ENCODE peak calls at places on chromosome 10, in four cellular contexts. R is HepG2, T is K562, U is HCT116. H is an unnamed sample. For H3K4me1, the result is how much of the 10 kb centered on the place peaks cover.

GRCh38 chr10:124875596-124875995 is 66.3 kb upstream of the ZRANB1 start:
- DNase-seq in U (peak), R (no peak), T (no peak), H (no peak)

GRCh38 chr10:79219276-79219957 is 127.9 kb upstream of the PPIF start:
- DNase-seq in U (no peak), T (no peak), R (no peak), H (no peak)

GRCh38 chr10:81546243-81546642 is 328.8 kb upstream of the NRG3 start:
- DNase-seq in U (no peak), T (no peak), R (no peak), H (no peak)

GRCh38 chr10:111037868-111038267 is 39.0 kb upstream of the ADRA2A start:
- DNase-seq in T (no peak), R (no peak), U (no peak), H (no peak)

GRCh38 chr10:130301026-130301892 is 165.1 kb downstream of the GLRX3 start:
- DNase-seq in R (no peak), U (no peak), T (no peak), H (no peak)

GRCh38 chr10:48209246-48209645 is 65.2 kb downstream of the FRMPD2 start:
- DNase-seq in R (no peak), U (no peak), T (no peak), H (no peak)

GRCh38 chr10:69428138-69428537 is 11.4 kb upstream of the TACR2 start:
- DNase-seq in U (no peak), R (no peak), T (no peak), H (no peak)

GRCh38 chr10:49168821-49169495 is 19.2 kb downstream of the TMEM273 start:
- DNase-seq in U (no peak), T (no peak), R (no peak), H (no peak)

GRCh38 chr10:86659721-86660438 is 5.5 kb downstream of the OPN4 start:
- DNase-seq in U (no peak), T (no peak), R (no peak), H (no peak)

GRCh38 chr10:88991900-88992237 is 1.3 kb downstream of the FAS start:
- DNase-seq in T (no peak), R (no peak), U (no peak), H (no peak)
- H3K4me1 ChIP-seq in T (under half), R (under half), U (under half), H (under half)

DNA sequence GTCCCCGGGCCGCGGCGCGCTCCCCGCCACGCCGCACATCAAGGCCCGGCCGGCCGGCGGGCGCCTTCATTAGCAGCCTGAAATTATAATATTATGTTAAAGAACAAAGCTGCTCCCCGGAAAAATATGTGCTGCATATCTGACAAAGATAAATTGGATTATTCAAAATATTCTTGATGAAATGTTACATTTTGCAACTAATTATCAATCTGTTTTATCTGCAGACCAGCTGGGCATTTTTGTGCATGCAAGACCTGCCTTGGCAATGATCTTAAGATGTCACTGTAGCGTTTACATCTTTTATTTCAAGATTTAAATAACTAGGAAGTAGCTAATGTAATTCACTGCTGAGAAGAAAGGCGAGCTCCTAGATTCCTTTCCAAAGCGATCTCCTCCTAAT is 160.9 kb upstream of the MKI67 start:
- DNase-seq in U (no peak), R (no peak), T (no peak), H (no peak)
- H3K4me3 ChIP-seq in U (no peak), R (no peak), T (no peak), H (no peak)

GRCh38 chr10:120478401-120478800 is 21.4 kb downstream of the PLPP4 start:
- DNase-seq in T (no peak), R (no peak), U (no peak), H (no peak)
- TF ChIP-seq TCF7L2 in T (no peak), R (no peak), U (no peak), H (no peak)

GRCh38 chr10:103839867-103840746 is 15.3 kb downstream of the SH3PXD2A start:
- DNase-seq in U (no peak), R (no peak), T (no peak), H (no peak)
- H3K4me1 ChIP-seq in U (under half), R (half or more), T (under half), H (under half)

GRCh38 chr10:108911814-108912541 is 1011.3 kb downstream of the XPNPEP1 start:
- DNase-seq in T (no peak), R (peak), U (no peak), H (no peak)
- H3K4me3 ChIP-seq in T (no peak), R (no peak), U (no peak), H (peak)

GRCh38 chr10:102020938-102021337 is 35.0 kb downstream of the ARMH3 start:
- DNase-seq in R (no peak), U (no peak), T (no peak), H (no peak)
- TF ChIP-seq TCF7L2 in R (no peak), U (no peak), T (no peak), H (no peak)

DNA sequence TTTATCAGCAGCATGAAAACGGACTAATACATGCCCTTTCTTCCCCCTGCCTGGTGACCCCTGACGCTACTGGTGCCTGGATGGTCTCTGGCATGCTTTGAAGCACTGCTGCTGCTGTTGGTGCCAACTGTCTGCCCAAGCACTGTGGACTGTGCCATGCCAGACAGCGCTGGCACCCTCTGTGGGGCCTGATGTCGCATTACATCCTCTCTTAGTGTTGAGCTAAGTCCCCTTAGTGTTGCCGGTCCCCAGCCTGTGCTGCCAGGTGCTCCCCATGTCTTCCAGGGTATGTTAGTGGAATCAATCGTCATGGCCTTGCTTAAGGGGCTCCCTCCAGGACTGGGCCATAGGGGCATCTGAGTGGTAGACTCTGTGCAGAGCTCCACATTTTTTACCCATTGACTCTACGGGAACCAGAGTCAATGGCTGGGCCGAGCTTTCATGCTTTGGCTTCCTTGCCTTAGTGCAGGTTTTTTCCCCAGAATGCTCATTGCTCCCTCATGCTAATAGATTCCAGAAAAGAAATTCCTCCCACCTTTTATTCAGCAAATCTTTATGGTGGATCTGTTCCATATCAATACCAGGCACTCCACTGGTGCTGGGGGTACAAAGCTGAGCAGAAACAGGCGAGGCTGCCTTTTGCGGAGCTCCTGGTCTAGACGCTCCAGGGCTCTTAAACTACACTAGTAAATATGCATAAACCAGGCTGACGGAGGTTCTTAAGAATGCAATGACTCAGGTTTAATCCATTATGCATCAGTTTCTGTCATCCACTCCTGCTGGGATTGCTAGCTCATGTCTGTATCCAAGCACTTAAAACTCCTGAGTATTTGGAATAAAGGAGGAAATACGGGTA is 21.8 kb upstream of the MRC1 start:
- DNase-seq in U (peak), R (no peak), T (no peak), H (peak)
- H3K4me1 ChIP-seq in U (under half), R (under half), T (under half), H (under half)

GRCh38 chr10:5416981-5417380 is 4.6 kb downstream of the NET1 start:
- DNase-seq in U (no peak), R (no peak), T (no peak), H (no peak)
- H3K4me3 ChIP-seq in U (no peak), R (no peak), T (no peak), H (no peak)

DNA sequence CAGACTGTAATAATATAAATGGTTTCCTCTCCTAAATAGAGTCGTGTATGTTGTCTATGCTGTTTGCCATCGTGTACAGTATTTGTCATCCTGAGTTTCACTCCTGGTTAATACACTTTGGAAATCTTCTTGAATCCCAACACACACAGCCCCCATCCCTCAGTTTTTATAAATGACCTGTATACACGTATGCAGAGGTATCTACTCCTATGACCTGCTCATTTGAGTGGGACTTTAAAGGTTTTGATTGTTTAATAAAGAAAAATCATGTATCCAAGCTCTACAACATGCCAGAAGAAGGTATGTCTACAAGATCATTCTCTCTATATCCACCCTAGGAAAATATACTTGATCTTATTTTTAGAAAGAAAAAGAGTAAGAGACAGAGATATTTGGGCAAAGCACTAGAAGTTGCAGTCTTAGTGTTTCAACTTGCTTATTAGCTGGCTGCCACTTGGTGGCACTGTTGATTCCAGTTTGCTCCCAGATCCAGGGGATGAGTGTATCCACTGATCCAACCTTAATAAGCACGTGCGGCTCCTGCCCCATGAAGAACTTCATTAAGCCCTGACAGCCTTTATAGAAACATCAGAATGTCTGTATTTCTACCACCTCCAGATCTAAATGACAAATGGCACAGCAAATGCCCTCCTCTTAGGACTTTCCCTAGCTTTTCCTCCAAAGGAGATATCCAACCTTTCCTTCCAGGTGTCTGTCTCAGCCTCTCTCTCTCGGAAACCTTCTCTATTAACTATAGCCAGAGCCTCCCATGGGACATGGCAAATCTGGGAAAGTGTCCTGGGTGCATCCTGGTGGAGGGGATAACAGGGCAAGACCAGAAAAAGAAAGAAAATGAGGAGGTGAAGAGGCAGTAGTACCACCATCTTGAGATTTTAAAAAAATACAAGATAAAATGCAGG is 181.6 kb upstream of the NEBL start:
- DNase-seq in T (peak), U (peak), R (peak), H (peak)
- TF ChIP-seq TCF7L2 in T (no peak), U (no peak), R (no peak), H (no peak)

DNA sequence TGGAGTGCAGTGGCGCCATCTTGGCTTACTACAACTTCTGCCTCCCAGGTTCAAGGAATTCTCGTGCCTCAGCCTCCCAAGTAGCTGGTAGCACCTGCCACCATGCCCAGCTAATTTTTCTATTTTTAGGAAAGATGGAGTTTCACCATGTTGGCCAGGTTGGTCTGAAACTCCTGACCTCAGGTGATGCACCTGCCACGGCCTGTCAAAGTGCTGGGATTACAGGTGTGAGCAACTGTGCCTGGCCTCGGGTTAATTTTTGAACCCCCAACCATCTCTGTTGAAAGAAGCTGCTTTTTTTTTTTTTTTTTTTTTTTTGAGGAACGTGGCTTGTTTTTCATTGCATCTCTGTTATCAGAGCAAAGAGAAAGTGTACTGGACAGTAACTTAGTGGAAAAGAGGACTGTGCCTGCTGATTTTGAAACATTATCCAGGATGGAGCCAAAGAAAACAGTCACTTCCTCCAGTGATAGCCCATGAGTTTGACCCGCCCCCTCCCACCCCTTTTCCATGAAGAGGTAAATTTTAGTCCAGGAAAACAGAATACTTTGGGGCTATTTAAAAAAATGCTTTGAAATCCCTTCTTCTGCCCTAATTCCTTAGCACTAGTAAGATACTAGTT is 38.3 kb downstream of the WBP1L start:
- DNase-seq in R (no peak), T (no peak), U (no peak), H (no peak)
- H3K4me1 ChIP-seq in R (under half), T (under half), U (under half), H (half or more)

H was measured in Panc1.